ENCODE peak calls at places on chromosome 5, in five cellular contexts. C, B, F, A and T are unnamed samples.

GRCh38 chr5:22431406-22431805 is 421.7 kb downstream of the CDH12 start:
- DNase-seq in C (no peak), B (no peak), F (no peak), A (no peak), T (no peak)

GRCh38 chr5:81853005-81853357 is 102.1 kb upstream of the SSBP2 start:
- DNase-seq in C (no peak), B (no peak), F (no peak), A (no peak), T (no peak)

GRCh38 chr5:127723571-127723970 is 20.4 kb downstream of the CCDC192 start:
- DNase-seq in C (peak), F (peak), B (no peak), A (no peak), T (peak)

GRCh38 chr5:132256783-132257130 is 739 bp upstream of the PDLIM4 start:
- DNase-seq in A (no peak), C (no peak), F (no peak), B (peak), T (no peak)

GRCh38 chr5:176716320-176716719 is 69.0 kb downstream of the TSPAN17 start:
- DNase-seq in C (peak), A (no peak), B (no peak), F (peak), T (peak)

GRCh38 chr5:80083115-80083890 is 48.2 kb downstream of the THBS4 start:
- DNase-seq in F (peak), A (peak), C (peak), B (no peak), T (peak)

GRCh38 chr5:5304361-5305035 is 118.0 kb upstream of the ICE1 start:
- DNase-seq in F (peak), C (no peak), A (no peak), B (no peak), T (no peak)

GRCh38 chr5:51384281-51384840 is 1.1 kb downstream of the ISL1 start:
- DNase-seq in B (no peak), C (no peak), F (peak), A (no peak), T (no peak)

GRCh38 chr5:58934629-58935097 is 351.8 kb downstream of the RAB3C start:
- DNase-seq in A (no peak), F (no peak), C (no peak), B (no peak), T (no peak)

GRCh38 chr5:157828031-157828948 is 30.7 kb downstream of the CLINT1 start:
- DNase-seq in A (peak), C (no peak), F (peak), B (no peak), T (no peak)

GRCh38 chr5:73883646-73884045 is 257.6 kb downstream of the ARHGEF28 start:
- DNase-seq in C (peak), B (no peak), F (peak), A (no peak), T (no peak)

GRCh38 chr5:121628783-121629182 is 222.9 kb upstream of the FTMT start:
- DNase-seq in C (peak), A (no peak), F (no peak), B (no peak), T (peak)

GRCh38 chr5:146527785-146528184 is 11.8 kb upstream of the GPR151 start:
- DNase-seq in A (no peak), B (no peak), C (peak), F (no peak), T (no peak)

GRCh38 chr5:140250386-140250785 is 52.5 kb downstream of the PFDN1 start:
- DNase-seq in C (no peak), A (no peak), F (no peak), B (no peak), T (no peak)

GRCh38 chr5:2149196-2149541 is 266.4 kb upstream of the IRX4 start:
- DNase-seq in B (no peak), C (no peak), F (peak), A (peak), T (peak)

GRCh38 chr5:141771031-141771430 is 89.0 kb upstream of the ARAP3 start:
- DNase-seq in F (no peak), A (no peak), C (no peak), B (no peak), T (no peak)

DNA sequence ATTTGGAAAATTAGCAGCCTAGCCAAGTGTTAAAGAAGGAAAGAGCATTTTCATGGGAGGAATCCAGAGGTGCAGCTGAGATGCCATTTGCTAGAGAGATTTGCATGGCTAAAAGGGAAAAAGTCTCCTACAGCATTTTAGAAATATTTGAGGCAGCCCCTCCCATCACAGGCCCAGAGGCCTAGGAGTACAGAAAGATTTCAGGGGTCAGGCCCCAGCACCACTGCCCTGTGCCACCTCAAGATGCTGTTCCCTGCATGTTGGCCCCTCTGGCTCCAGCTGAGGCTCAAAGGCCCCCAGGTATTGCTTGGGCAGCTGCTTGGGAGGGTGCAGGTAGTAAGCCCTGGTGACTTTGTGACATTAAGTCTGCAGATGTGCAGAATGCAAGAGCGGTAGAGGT is 26.9 kb upstream of the NPR3 start:
- DNase-seq in F (no peak), A (no peak), C (no peak), B (no peak), T (no peak)
- TF ChIP-seq CTCF in F (no peak), A (no peak), C (no peak), B (no peak), T (no peak)

DNA sequence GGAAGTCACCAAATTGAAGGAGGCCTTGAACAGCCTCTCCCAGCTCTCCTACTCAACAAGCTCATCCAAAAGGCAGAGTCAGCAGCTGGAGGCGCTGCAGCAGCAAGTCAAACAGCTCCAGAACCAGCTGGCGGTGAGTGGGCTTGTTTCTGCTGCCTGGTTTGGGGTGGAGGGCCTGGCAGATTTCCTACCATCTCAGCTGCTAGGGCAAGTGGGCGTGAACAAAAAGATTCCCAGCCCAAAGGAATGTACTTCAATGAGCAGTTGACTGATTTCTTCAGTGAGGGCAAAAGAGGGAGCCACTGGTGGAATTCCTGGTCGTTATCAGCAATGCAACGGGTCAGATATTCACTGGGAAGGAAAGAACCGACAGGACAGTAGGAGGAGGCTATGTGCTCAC is 12.6 kb upstream of the TTC23L start:
- DNase-seq in F (no peak), C (no peak), A (no peak), B (no peak), T (no peak)
- TF ChIP-seq CTCF in F (no peak), C (no peak), A (no peak), B (no peak), T (no peak)

GRCh38 chr5:124660229-124661093 is 86.0 kb downstream of the ZNF608 start:
- DNase-seq in B (no peak), F (no peak), C (peak), A (no peak), T (peak)
- TF ChIP-seq CTCF in B (no peak), F (no peak), C (no peak), A (no peak), T (no peak)

GRCh38 chr5:95959964-95960801 is 1.5 kb downstream of the ELL2 start:
- DNase-seq in A (peak), C (no peak), B (no peak), F (peak), T (peak)
- TF ChIP-seq CTCF in A (no peak), C (no peak), B (peak), F (peak), T (no peak)